ENCODE peak calls at places on chromosomes 12 and 14, in five cellular contexts. M is A549, N is HepG2, Q is K562, U is GM12878. J is an unnamed sample.

GRCh38 chr12:132151766-132152410 is 7.6 kb downstream of the NOC4L start:
- DNase-seq in M (no peak), N (no peak), Q (no peak), U (no peak), J (no peak)

GRCh38 chr14:100684154-100684553 is 42.5 kb upstream of the DLK1 start:
- DNase-seq in M (no peak), N (no peak), Q (no peak), U (no peak), J (no peak)

GRCh38 chr14:104091927-104092771 is 6.6 kb downstream of the ASPG start:
- DNase-seq in M (no peak), N (no peak), Q (no peak), U (no peak), J (no peak)

GRCh38 chr12:14936224-14936861 is 2.0 kb downstream of the ERP27 start:
- DNase-seq in M (peak; percentile 30), N (no peak), Q (no peak), U (no peak), J (peak; percentile 82)

GRCh38 chr14:90114554-90114953 is 52.8 kb downstream of the KCNK13 start:
- DNase-seq in M (peak; percentile 26), N (peak; percentile 5), Q (no peak), U (no peak), J (no peak)

GRCh38 chr12:12899530-12900380 is 8.4 kb downstream of the GPRC5A start:
- DNase-seq in M (peak; percentile 76), N (no peak), Q (no peak), U (no peak), J (no peak)

GRCh38 chr14:102630405-102630804 is 38.0 kb downstream of the RCOR1 start:
- DNase-seq in M (no peak), N (no peak), Q (no peak), U (no peak), J (peak; percentile 52)

GRCh38 chr14:26427059-26427458 is 170.8 kb downstream of the NOVA1 start:
- DNase-seq in M (no peak), N (no peak), Q (no peak), U (no peak), J (no peak)

GRCh38 chr12:9948606-9949286 is 16.6 kb upstream of the CLEC2A start:
- DNase-seq in M (no peak), N (no peak), Q (no peak), U (peak; percentile 82), J (no peak)
- H3K4me2 ChIP-seq in M (no peak overlapping the region), N (no peak overlapping the region), Q (no peak overlapping the region), U (peak overlapping the region; percentile 87), J (no peak overlapping the region)

DNA sequence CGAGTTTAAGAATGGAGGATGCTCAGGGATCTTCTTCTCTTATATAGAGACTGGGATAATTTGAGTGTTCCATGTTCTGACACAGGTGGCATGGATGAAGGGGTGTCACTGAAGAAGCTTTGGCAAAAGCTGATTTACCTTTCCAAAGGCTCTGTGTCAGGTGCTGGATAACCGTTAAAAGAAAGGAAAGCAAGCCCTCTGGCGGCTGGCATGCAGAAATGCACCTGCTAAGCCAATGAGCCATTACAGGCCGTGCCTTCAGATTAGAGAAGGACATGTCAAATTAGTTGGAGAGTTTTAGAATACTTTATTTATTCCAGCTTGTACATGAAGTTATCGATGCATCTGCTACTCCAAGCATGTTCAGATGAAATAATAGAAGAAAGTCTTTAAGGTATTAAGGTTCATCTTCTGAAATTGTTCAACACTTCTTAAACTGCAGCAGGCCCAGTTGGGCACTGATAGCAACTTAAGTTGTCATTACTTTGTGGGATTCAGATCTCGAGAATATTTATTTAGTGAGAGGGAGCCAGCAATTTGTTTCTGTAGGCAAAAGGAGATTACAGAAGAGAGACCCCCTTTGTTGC is 678.2 kb downstream of the NRXN3 start:
- DNase-seq in M (peak; percentile 54), N (peak; percentile 29), Q (peak; percentile 24), U (no peak), J (peak; percentile 82)
- TF ChIP-seq JUNB in M (no peak), N (no peak), Q (no peak), U (no peak), J (no peak)

DNA sequence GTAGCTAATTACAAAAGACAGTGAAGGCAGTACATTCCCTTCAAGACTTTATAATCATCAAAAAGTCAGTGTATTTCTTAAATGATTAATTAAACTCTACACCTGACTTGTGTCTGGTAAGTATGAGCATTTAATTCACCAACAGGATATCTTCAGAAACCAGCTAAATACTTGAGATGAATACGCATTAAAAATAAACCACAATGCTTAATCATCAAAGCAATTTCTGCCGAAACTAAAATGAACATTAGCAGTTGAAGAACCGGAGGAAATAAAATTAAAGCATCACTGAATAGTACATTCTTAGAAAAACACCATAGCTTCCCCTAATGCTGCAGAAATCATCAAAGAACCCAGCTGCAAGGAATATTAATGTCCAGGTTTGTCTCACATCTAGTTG is 32.7 kb downstream of the SLC25A21 start:
- DNase-seq in M (no peak), N (no peak), Q (no peak), U (no peak), J (no peak)
- H3K4me2 ChIP-seq in M (no peak overlapping the region), N (no peak overlapping the region), Q (no peak overlapping the region), U (no peak overlapping the region), J (no peak overlapping the region)

DNA sequence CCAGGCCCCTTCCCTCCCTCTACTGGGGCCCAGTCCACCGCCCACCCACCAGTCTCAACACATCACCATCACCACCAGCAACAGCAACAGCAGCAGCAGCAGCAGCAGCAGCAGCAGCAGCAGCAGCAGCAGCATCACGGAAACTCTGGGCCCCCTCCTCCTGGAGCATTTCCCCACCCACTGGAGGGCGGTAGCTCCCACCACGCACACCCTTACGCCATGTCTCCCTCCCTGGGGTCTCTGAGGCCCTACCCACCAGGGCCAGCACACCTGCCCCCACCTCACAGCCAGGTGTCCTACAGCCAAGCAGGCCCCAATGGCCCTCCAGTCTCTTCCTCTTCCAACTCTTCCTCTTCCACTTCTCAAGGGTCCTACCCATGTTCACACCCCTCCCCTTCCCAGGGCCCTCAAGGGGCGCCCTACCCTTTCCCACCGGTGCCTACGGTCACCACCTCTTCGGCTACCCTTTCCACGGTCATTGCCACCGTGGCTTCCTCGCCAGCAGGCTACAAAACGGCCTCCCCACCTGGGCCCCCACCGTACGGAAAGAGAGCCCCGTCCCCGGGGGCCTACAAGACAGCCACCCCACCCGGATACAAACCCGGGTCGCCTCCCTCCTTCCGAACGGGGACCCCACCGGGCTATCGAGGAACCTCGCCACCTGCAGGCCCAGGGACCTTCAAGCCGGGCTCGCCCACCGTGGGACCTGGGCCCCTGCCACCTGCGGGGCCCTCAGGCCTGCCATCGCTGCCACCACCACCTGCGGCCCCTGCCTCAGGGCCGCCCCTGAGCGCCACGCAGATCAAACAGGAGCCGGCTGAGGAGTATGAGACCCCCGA is 6.8 kb upstream of the RNU7-1 start:
- DNase-seq in M (no peak), N (no peak), Q (no peak), U (no peak), J (peak; percentile 78)
- TF ChIP-seq JUNB in M (no peak), N (no peak), Q (no peak), U (no peak), J (no peak)

DNA sequence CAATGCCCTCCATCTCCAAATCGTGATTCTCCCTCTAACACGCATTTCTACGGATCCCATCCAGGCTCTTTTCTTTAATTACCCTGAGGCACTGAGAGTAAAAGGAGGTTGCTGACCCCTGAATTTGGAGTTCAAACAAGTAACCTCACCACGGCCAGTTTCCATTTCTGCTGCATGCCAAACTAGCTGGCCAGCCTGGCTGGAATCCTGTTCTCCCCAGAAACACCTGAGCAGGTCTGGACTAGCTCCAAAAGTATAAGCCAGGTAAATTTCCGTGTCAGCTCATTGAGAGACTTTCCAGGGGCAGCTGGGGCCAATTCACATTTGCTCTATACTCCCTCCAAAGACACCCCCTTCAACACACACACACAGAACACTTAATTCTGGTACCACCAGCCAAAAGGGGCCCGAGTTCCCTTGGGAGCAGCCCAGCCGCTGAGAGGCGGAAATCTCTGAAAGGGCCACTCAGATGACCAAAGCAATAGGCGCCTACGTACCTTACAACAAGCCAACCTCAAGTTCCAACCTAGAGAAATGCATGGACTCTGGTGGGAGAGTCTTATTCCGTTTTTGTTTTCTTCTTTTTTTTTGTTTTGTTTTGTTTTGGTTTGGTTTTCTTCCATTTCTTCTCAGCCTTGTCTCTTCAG is 131.4 kb downstream of the NDUFA12 start:
- DNase-seq in M (no peak), N (no peak), Q (no peak), U (no peak), J (peak; percentile 17)
- H3K4me2 ChIP-seq in M (no peak overlapping the region), N (no peak overlapping the region), Q (no peak overlapping the region), U (peak overlapping the region; percentile 78), J (peak overlapping the region; percentile 78)

DNA sequence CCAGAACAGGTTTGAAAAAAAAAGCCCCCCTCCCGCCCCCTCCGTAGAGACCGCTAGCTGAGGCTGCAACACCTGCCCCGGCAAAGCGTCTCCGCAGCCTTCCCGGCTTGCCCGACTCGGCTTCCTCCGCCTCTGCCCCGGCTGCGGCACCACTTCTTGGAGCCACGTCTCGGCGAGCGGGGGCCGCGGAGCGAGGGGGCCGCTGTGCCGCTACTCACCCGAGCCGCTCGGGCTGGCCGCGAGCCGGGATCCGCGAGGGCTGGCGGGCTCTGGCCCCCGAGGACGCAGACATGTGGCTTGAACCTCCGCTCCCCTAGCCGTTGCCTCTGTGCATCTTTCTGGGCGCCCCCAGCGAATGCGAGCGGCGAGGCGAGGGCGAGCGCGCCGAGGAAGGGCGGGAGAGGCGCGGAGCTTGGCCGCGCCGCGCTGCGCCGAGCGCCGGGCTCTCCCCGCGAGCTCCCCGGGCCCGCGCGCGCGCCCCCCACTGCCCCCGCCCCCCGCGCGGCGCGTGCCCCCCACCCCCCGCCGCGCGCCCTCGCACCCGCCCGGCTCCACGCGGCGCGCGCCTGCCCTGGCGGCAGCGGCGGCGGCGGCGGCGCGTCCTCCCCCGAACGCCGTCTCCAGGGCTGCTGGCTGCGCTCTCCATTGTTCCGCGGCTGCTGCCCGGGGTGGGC is 249.5 kb downstream of the APAF1 start:
- DNase-seq in M (no peak), N (no peak), Q (no peak), U (no peak), J (peak; percentile 74)
- TF ChIP-seq JUNB in M (no peak), N (no peak), Q (no peak), U (no peak), J (no peak)

GRCh38 chr14:105641075-105641937 is 114.9 kb downstream of the TMEM121 start:
- DNase-seq in M (no peak), N (no peak), Q (no peak), U (no peak), J (no peak)

GRCh38 chr14:105647784-105648608 is 121.6 kb downstream of the TMEM121 start:
- DNase-seq in M (no peak), N (no peak), Q (no peak), U (no peak), J (no peak)

GRCh38 chr14:105646175-105646574 is 119.8 kb downstream of the TMEM121 start:
- DNase-seq in M (no peak), N (no peak), Q (no peak), U (no peak), J (no peak)
- H3K4me2 ChIP-seq in M (no peak overlapping the region), N (no peak overlapping the region), Q (no peak overlapping the region), U (no peak overlapping the region), J (no peak overlapping the region)

DNA sequence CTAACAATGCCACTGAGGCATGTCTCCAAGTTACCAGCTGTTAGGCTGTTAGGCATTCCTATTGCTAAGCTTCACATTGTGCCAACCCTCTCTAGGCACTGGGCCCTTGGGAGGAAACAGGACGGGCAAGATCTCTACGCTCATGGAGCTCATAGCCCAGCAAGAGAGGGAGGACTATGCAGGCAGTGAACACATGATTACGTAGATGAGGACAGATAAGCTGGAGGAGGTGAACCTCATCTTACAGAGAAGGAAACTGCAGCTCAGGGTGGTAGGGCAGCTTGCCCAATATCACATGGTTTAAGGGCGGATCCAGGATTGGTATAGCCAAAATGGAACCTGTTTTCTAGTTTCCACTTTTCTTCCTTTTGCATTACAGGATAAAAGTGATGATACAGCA is 7.8 kb downstream of the UBE3B start:
- DNase-seq in M (no peak), N (no peak), Q (no peak), U (no peak), J (no peak)
- TF ChIP-seq JUNB in M (no peak), N (no peak), Q (no peak), U (no peak), J (no peak)